ENCODE peak calls at places on chromosomes 11 and 22, in six cellular contexts. One of them, this sample, is unnamed. For H3K36me3, the result is how much of the 10 kb centered on the place peaks cover.

GRCh38 chr11:73288873-73289707 is 17.0 kb downstream of the P2RY6 start:
- DNase-seq in left ventricle myocardium inferior: peak
- DNase-seq in CD8-positive, alpha-beta memory T cell: peak
- DNase-seq in left lung: peak
- DNase-seq in mucosa of descending colon: peak
- DNase-seq in neuronal stem cell: peak
- DNase-seq in this sample: peak

GRCh38 chr22:35627267-35628041 is 10.3 kb upstream of the MB start:
- DNase-seq in left lung: peak
- DNase-seq in left ventricle myocardium inferior: peak
- DNase-seq in neuronal stem cell: peak
- DNase-seq in mucosa of descending colon: peak
- DNase-seq in CD8-positive, alpha-beta memory T cell: peak
- DNase-seq in this sample: peak

GRCh38 chr11:83520849-83521248 is 234.7 kb upstream of the CCDC90B start:
- DNase-seq in CD8-positive, alpha-beta memory T cell: no peak
- DNase-seq in neuronal stem cell: no peak
- DNase-seq in mucosa of descending colon: no peak
- DNase-seq in left ventricle myocardium inferior: no peak
- DNase-seq in left lung: no peak
- DNase-seq in this sample: no peak

GRCh38 chr11:64809781-64810241 is 540 bp downstream of the MEN1 start:
- DNase-seq in neuronal stem cell: no peak
- DNase-seq in left ventricle myocardium inferior: no peak
- DNase-seq in left lung: no peak
- DNase-seq in CD8-positive, alpha-beta memory T cell: no peak
- DNase-seq in mucosa of descending colon: peak
- DNase-seq in this sample: no peak

GRCh38 chr11:10091314-10092045 is 202.5 kb downstream of the SBF2 start:
- DNase-seq in neuronal stem cell: no peak
- DNase-seq in mucosa of descending colon: no peak
- DNase-seq in left lung: no peak
- DNase-seq in left ventricle myocardium inferior: no peak
- DNase-seq in CD8-positive, alpha-beta memory T cell: no peak
- DNase-seq in this sample: no peak

GRCh38 chr11:894575-895201 is 15.9 kb downstream of the CHID1 start:
- DNase-seq in left ventricle myocardium inferior: no peak
- DNase-seq in mucosa of descending colon: no peak
- DNase-seq in left lung: no peak
- DNase-seq in CD8-positive, alpha-beta memory T cell: no peak
- DNase-seq in neuronal stem cell: no peak
- DNase-seq in this sample: no peak

GRCh38 chr11:125956371-125956770 is 10.5 kb downstream of the VSIG10L2 start:
- DNase-seq in mucosa of descending colon: no peak
- DNase-seq in CD8-positive, alpha-beta memory T cell: no peak
- DNase-seq in left lung: peak
- DNase-seq in neuronal stem cell: no peak
- DNase-seq in left ventricle myocardium inferior: peak
- DNase-seq in this sample: no peak

GRCh38 chr11:7688238-7688826 is 15.0 kb upstream of the CYB5R2 start:
- DNase-seq in mucosa of descending colon: peak
- DNase-seq in left ventricle myocardium inferior: no peak
- DNase-seq in CD8-positive, alpha-beta memory T cell: no peak
- DNase-seq in neuronal stem cell: no peak
- DNase-seq in left lung: no peak
- DNase-seq in this sample: no peak

GRCh38 chr22:49569286-49570031 is 258.2 kb downstream of the BRD1 start:
- DNase-seq in left lung: peak
- DNase-seq in left ventricle myocardium inferior: no peak
- DNase-seq in neuronal stem cell: no peak
- DNase-seq in mucosa of descending colon: no peak
- DNase-seq in CD8-positive, alpha-beta memory T cell: peak
- DNase-seq in this sample: peak

GRCh38 chr11:84234462-84235202 is 948.5 kb upstream of the CCDC90B start:
- DNase-seq in CD8-positive, alpha-beta memory T cell: no peak
- DNase-seq in mucosa of descending colon: no peak
- DNase-seq in left lung: no peak
- DNase-seq in left ventricle myocardium inferior: no peak
- DNase-seq in neuronal stem cell: no peak
- DNase-seq in this sample: no peak

GRCh38 chr11:92087916-92088537 is 136.6 kb upstream of the FAT3 start:
- DNase-seq in neuronal stem cell: no peak
- DNase-seq in left lung: no peak
- DNase-seq in CD8-positive, alpha-beta memory T cell: no peak
- DNase-seq in mucosa of descending colon: no peak
- DNase-seq in left ventricle myocardium inferior: no peak
- DNase-seq in this sample: no peak

GRCh38 chr11:70894566-70894965 is 357.8 kb downstream of the SHANK2 start:
- DNase-seq in left ventricle myocardium inferior: no peak
- DNase-seq in neuronal stem cell: no peak
- DNase-seq in left lung: peak
- DNase-seq in mucosa of descending colon: no peak
- DNase-seq in CD8-positive, alpha-beta memory T cell: no peak
- DNase-seq in this sample: no peak

GRCh38 chr22:38477515-38477914 is 9.6 kb downstream of the KDELR3 start:
- DNase-seq in CD8-positive, alpha-beta memory T cell: no peak
- DNase-seq in neuronal stem cell: no peak
- DNase-seq in left lung: no peak
- DNase-seq in mucosa of descending colon: no peak
- DNase-seq in left ventricle myocardium inferior: no peak
- DNase-seq in this sample: no peak

GRCh38 chr11:109968299-109968698 is 124.9 kb upstream of the ZC3H12C start:
- DNase-seq in left ventricle myocardium inferior: no peak
- DNase-seq in mucosa of descending colon: no peak
- DNase-seq in CD8-positive, alpha-beta memory T cell: no peak
- DNase-seq in left lung: no peak
- DNase-seq in neuronal stem cell: no peak
- DNase-seq in this sample: no peak

GRCh38 chr22:32354360-32355351 is 3.0 kb upstream of the RFPL3 start:
- DNase-seq in CD8-positive, alpha-beta memory T cell: no peak
- DNase-seq in left ventricle myocardium inferior: no peak
- DNase-seq in neuronal stem cell: no peak
- DNase-seq in mucosa of descending colon: no peak
- DNase-seq in left lung: peak
- DNase-seq in this sample: no peak

GRCh38 chr11:112999518-112999917 is 38.3 kb downstream of the NCAM1 start:
- DNase-seq in left ventricle myocardium inferior: no peak
- DNase-seq in mucosa of descending colon: no peak
- DNase-seq in CD8-positive, alpha-beta memory T cell: no peak
- DNase-seq in neuronal stem cell: no peak
- DNase-seq in left lung: no peak
- DNase-seq in this sample: no peak

GRCh38 chr11:17741487-17741886 is 6.9 kb downstream of the KCNC1 start:
- DNase-seq in mucosa of descending colon: no peak
- DNase-seq in left ventricle myocardium inferior: no peak
- DNase-seq in neuronal stem cell: no peak
- DNase-seq in left lung: peak
- DNase-seq in CD8-positive, alpha-beta memory T cell: peak
- DNase-seq in this sample: peak

GRCh38 chr11:119591836-119592310 is 137.1 kb downstream of the NECTIN1 start:
- DNase-seq in left ventricle myocardium inferior: no peak
- DNase-seq in mucosa of descending colon: no peak
- DNase-seq in left lung: no peak
- DNase-seq in neuronal stem cell: no peak
- DNase-seq in CD8-positive, alpha-beta memory T cell: no peak
- DNase-seq in this sample: no peak

GRCh38 chr11:14237333-14237988 is 121.5 kb downstream of the RRAS2 start:
- DNase-seq in mucosa of descending colon: peak
- DNase-seq in neuronal stem cell: no peak
- DNase-seq in left lung: no peak
- DNase-seq in CD8-positive, alpha-beta memory T cell: no peak
- DNase-seq in left ventricle myocardium inferior: no peak
- DNase-seq in this sample: peak

GRCh38 chr22:25064894-25065560 is 112.5 kb downstream of the KIAA1671 start:
- DNase-seq in left ventricle myocardium inferior: no peak
- DNase-seq in left lung: no peak
- DNase-seq in neuronal stem cell: no peak
- DNase-seq in CD8-positive, alpha-beta memory T cell: no peak
- DNase-seq in mucosa of descending colon: no peak
- DNase-seq in this sample: peak

GRCh38 chr22:46353483-46354105 is 18.1 kb downstream of the TRMU start:
- DNase-seq in mucosa of descending colon: no peak
- DNase-seq in CD8-positive, alpha-beta memory T cell: no peak
- DNase-seq in neuronal stem cell: no peak
- DNase-seq in left lung: peak
- DNase-seq in left ventricle myocardium inferior: no peak
- DNase-seq in this sample: peak
- H3K36me3 ChIP-seq in mucosa of descending colon: under half
- H3K36me3 ChIP-seq in CD8-positive, alpha-beta memory T cell: under half
- H3K36me3 ChIP-seq in neuronal stem cell: under half
- H3K36me3 ChIP-seq in left lung: under half
- H3K36me3 ChIP-seq in left ventricle myocardium inferior: half or more
- H3K36me3 ChIP-seq in this sample: under half

GRCh38 chr22:21972806-21973205 is 9.8 kb downstream of the TOP3B start:
- DNase-seq in neuronal stem cell: no peak
- DNase-seq in CD8-positive, alpha-beta memory T cell: peak
- DNase-seq in left lung: no peak
- DNase-seq in left ventricle myocardium inferior: no peak
- DNase-seq in mucosa of descending colon: no peak
- DNase-seq in this sample: no peak
- H3K36me3 ChIP-seq in neuronal stem cell: under half
- H3K36me3 ChIP-seq in CD8-positive, alpha-beta memory T cell: half or more
- H3K36me3 ChIP-seq in left lung: under half
- H3K36me3 ChIP-seq in left ventricle myocardium inferior: half or more
- H3K36me3 ChIP-seq in mucosa of descending colon: under half
- H3K36me3 ChIP-seq in this sample: under half

GRCh38 chr11:34114014-34114413 is 8.6 kb downstream of the NAT10 start:
- DNase-seq in mucosa of descending colon: no peak
- DNase-seq in left lung: no peak
- DNase-seq in CD8-positive, alpha-beta memory T cell: no peak
- DNase-seq in neuronal stem cell: no peak
- DNase-seq in left ventricle myocardium inferior: no peak
- DNase-seq in this sample: no peak

GRCh38 chr11:34111722-34112270 is 6.4 kb downstream of the NAT10 start:
- DNase-seq in neuronal stem cell: no peak
- DNase-seq in left ventricle myocardium inferior: no peak
- DNase-seq in mucosa of descending colon: no peak
- DNase-seq in CD8-positive, alpha-beta memory T cell: no peak
- DNase-seq in left lung: no peak
- DNase-seq in this sample: no peak

DNA sequence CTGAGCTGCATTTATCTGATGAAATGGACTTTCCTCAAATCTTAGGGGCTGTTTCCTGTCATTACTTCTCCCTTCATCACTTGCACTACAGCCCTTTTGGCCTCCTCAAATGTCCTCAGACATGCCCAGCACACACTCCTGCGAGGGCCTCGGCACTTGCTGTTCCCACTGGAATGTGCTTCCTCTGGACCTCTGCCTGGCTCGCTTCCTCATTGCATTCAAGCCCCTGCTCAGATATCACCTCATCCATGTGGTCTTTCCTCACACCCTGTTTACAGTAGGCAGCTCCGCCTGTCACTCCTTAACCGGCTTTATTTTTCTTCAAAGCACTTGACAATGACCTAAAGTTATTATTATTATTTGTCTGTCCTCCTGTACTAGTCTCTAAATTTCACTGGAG is 9.0 kb downstream of the NAT10 start:
- DNase-seq in mucosa of descending colon: no peak
- DNase-seq in CD8-positive, alpha-beta memory T cell: no peak
- DNase-seq in left ventricle myocardium inferior: no peak
- DNase-seq in neuronal stem cell: no peak
- DNase-seq in left lung: no peak
- DNase-seq in this sample: no peak
- H3K36me3 ChIP-seq in mucosa of descending colon: under half
- H3K36me3 ChIP-seq in CD8-positive, alpha-beta memory T cell: half or more
- H3K36me3 ChIP-seq in left ventricle myocardium inferior: half or more
- H3K36me3 ChIP-seq in neuronal stem cell: under half
- H3K36me3 ChIP-seq in left lung: under half
- H3K36me3 ChIP-seq in this sample: under half

DNA sequence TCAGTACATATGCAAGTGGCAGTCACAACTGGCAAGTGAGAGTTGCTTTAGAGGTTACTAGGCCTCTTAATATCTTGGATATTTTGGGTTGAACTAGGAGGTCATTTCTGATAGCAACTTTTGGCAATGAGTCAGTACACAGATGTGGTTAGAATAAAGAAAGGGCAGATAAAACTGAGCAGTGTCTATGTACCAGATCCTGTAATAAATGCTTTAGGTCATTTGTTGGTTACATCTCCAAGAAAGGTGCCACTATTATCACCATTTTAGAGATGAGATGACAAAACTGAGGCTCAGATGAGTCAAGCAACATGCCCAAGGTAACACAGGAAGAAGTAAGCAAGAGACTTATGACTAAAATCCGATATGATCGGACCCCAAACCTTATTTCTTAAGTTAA is 25.0 kb downstream of the MAML2 start:
- DNase-seq in neuronal stem cell: no peak
- DNase-seq in CD8-positive, alpha-beta memory T cell: no peak
- DNase-seq in mucosa of descending colon: no peak
- DNase-seq in left lung: no peak
- DNase-seq in left ventricle myocardium inferior: no peak
- DNase-seq in this sample: no peak
- H3K36me3 ChIP-seq in neuronal stem cell: under half
- H3K36me3 ChIP-seq in CD8-positive, alpha-beta memory T cell: under half
- H3K36me3 ChIP-seq in mucosa of descending colon: under half
- H3K36me3 ChIP-seq in left lung: under half
- H3K36me3 ChIP-seq in left ventricle myocardium inferior: under half
- H3K36me3 ChIP-seq in this sample: under half